ENCODE peak calls at places on chromosome 13, in five cellular contexts. One of them, this sample, is unnamed.

GRCh38 chr13:20161275-20161950 is 561 bp upstream of the GJA3 start:
- DNase-seq in WTC11: no peak
- DNase-seq in GM12878: no peak
- DNase-seq in K562: no peak
- DNase-seq in HepG2: no peak
- DNase-seq in this sample: no peak

GRCh38 chr13:91400094-91400462 is 1.7 kb downstream of the GPC5 start:
- DNase-seq in WTC11: no peak
- DNase-seq in GM12878: no peak
- DNase-seq in K562: no peak
- DNase-seq in HepG2: no peak
- DNase-seq in this sample: no peak

GRCh38 chr13:33776510-33776909 is 41.4 kb upstream of the RFC3 start:
- DNase-seq in WTC11: no peak
- DNase-seq in GM12878: no peak
- DNase-seq in K562: no peak
- DNase-seq in HepG2: no peak
- DNase-seq in this sample: no peak

GRCh38 chr13:98485561-98485960 is 91.3 kb downstream of the STK24 start:
- DNase-seq in WTC11: no peak
- DNase-seq in GM12878: no peak
- DNase-seq in K562: no peak
- DNase-seq in HepG2: no peak
- DNase-seq in this sample: no peak

GRCh38 chr13:95660981-95661581 is 15.9 kb upstream of the DNAJC3 start:
- DNase-seq in WTC11: no peak
- DNase-seq in GM12878: no peak
- DNase-seq in K562: peak; percentile 41
- DNase-seq in HepG2: peak; percentile 51
- DNase-seq in this sample: no peak

GRCh38 chr13:101018720-101019119 is 344.1 kb upstream of the TMTC4 start:
- DNase-seq in WTC11: no peak
- DNase-seq in GM12878: no peak
- DNase-seq in K562: no peak
- DNase-seq in HepG2: no peak
- DNase-seq in this sample: no peak

GRCh38 chr13:99740261-99740979 is 231.1 kb downstream of the ZIC5 start:
- DNase-seq in WTC11: no peak
- DNase-seq in GM12878: no peak
- DNase-seq in K562: no peak
- DNase-seq in HepG2: no peak
- DNase-seq in this sample: peak; percentile 28

GRCh38 chr13:25170554-25171107 is 1.5 kb downstream of the AMER2 start:
- DNase-seq in WTC11: peak; percentile 57
- DNase-seq in GM12878: no peak
- DNase-seq in K562: no peak
- DNase-seq in HepG2: no peak
- DNase-seq in this sample: peak; percentile 73

GRCh38 chr13:20441879-20442278 is 83.8 kb downstream of the CRYL1 start:
- DNase-seq in WTC11: no peak
- DNase-seq in GM12878: no peak
- DNase-seq in K562: no peak
- DNase-seq in HepG2: no peak
- DNase-seq in this sample: no peak

GRCh38 chr13:48081739-48082138 is 13.2 kb downstream of the MED4 start:
- DNase-seq in WTC11: no peak
- DNase-seq in GM12878: no peak
- DNase-seq in K562: no peak
- DNase-seq in HepG2: no peak
- DNase-seq in this sample: no peak

GRCh38 chr13:31945202-31945978 is 86.2 kb upstream of the FRY start:
- DNase-seq in WTC11: no peak
- DNase-seq in GM12878: no peak
- DNase-seq in K562: peak; percentile 5
- DNase-seq in HepG2: no peak
- DNase-seq in this sample: no peak

GRCh38 chr13:23672616-23673015 is 102.4 kb downstream of the TNFRSF19 start:
- DNase-seq in WTC11: no peak
- DNase-seq in GM12878: no peak
- DNase-seq in K562: no peak
- DNase-seq in HepG2: no peak
- DNase-seq in this sample: no peak

GRCh38 chr13:101965096-101965495 is 436.8 kb downstream of the FGF14 start:
- DNase-seq in WTC11: no peak
- DNase-seq in GM12878: no peak
- DNase-seq in K562: no peak
- DNase-seq in HepG2: no peak
- DNase-seq in this sample: no peak

GRCh38 chr13:22800726-22801401 is 379.9 kb upstream of the SGCG start:
- DNase-seq in WTC11: no peak
- DNase-seq in GM12878: peak; percentile 12
- DNase-seq in K562: no peak
- DNase-seq in HepG2: no peak
- DNase-seq in this sample: no peak

GRCh38 chr13:72886272-72887062 is 104.5 kb downstream of the PIBF1 start:
- DNase-seq in WTC11: no peak
- DNase-seq in GM12878: no peak
- DNase-seq in K562: no peak
- DNase-seq in HepG2: no peak
- DNase-seq in this sample: no peak

GRCh38 chr13:102718746-102719145 is 23.9 kb upstream of the METTL21C start:
- DNase-seq in WTC11: no peak
- DNase-seq in GM12878: no peak
- DNase-seq in K562: no peak
- DNase-seq in HepG2: no peak
- DNase-seq in this sample: no peak

GRCh38 chr13:109785892-109786450 is 412 bp downstream of the IRS2 start:
- DNase-seq in WTC11: no peak
- DNase-seq in GM12878: no peak
- DNase-seq in K562: no peak
- DNase-seq in HepG2: no peak
- DNase-seq in this sample: no peak

GRCh38 chr13:21137696-21138095 is 38.7 kb downstream of the SKA3 start:
- DNase-seq in WTC11: no peak
- DNase-seq in GM12878: no peak
- DNase-seq in K562: peak; percentile 18
- DNase-seq in HepG2: peak; percentile 20
- DNase-seq in this sample: no peak

GRCh38 chr13:51823861-51824260 is 19.9 kb upstream of the DHRS12 start:
- DNase-seq in WTC11: no peak
- DNase-seq in GM12878: no peak
- DNase-seq in K562: no peak
- DNase-seq in HepG2: no peak
- DNase-seq in this sample: no peak

GRCh38 chr13:73599232-73600128 is 534.7 kb downstream of the KLF12 start:
- DNase-seq in WTC11: no peak
- DNase-seq in GM12878: no peak
- DNase-seq in K562: no peak
- DNase-seq in HepG2: no peak
- DNase-seq in this sample: no peak

GRCh38 chr13:93847162-93847561 is 620.6 kb downstream of the GPC6 start:
- DNase-seq in WTC11: no peak
- DNase-seq in GM12878: no peak
- DNase-seq in K562: no peak
- DNase-seq in HepG2: peak; percentile 5
- DNase-seq in this sample: no peak

GRCh38 chr13:109576331-109576813 is 210.0 kb downstream of the IRS2 start:
- DNase-seq in WTC11: no peak
- DNase-seq in GM12878: no peak
- DNase-seq in K562: no peak
- DNase-seq in HepG2: no peak
- DNase-seq in this sample: no peak

GRCh38 chr13:48405865-48406264 is 7.0 kb downstream of the LPAR6 start:
- DNase-seq in WTC11: no peak
- DNase-seq in GM12878: no peak
- DNase-seq in K562: no peak
- DNase-seq in HepG2: no peak
- DNase-seq in this sample: no peak

GRCh38 chr13:97021241-97021640 is 27.0 kb upstream of the OXGR1 start:
- DNase-seq in WTC11: no peak
- DNase-seq in GM12878: no peak
- DNase-seq in K562: no peak
- DNase-seq in HepG2: no peak
- DNase-seq in this sample: no peak

GRCh38 chr13:33859691-33860303 is 41.8 kb downstream of the RFC3 start:
- DNase-seq in WTC11: no peak
- DNase-seq in GM12878: no peak
- DNase-seq in K562: no peak
- DNase-seq in HepG2: no peak
- DNase-seq in this sample: no peak

GRCh38 chr13:21657538-21657937 is 13.3 kb upstream of the FGF9 start:
- DNase-seq in WTC11: no peak
- DNase-seq in GM12878: no peak
- DNase-seq in K562: peak; percentile 20
- DNase-seq in HepG2: no peak
- DNase-seq in this sample: no peak

GRCh38 chr13:27203186-27203585 is 31.6 kb upstream of the USP12 start:
- DNase-seq in WTC11: no peak
- DNase-seq in GM12878: no peak
- DNase-seq in K562: no peak
- DNase-seq in HepG2: no peak
- DNase-seq in this sample: no peak
- TF ChIP-seq ATF2 in WTC11: no peak
- TF ChIP-seq ATF2 in GM12878: no peak
- TF ChIP-seq ATF2 in K562: no peak
- TF ChIP-seq ATF2 in HepG2: no peak
- TF ChIP-seq ATF2 in this sample: no peak

DNA sequence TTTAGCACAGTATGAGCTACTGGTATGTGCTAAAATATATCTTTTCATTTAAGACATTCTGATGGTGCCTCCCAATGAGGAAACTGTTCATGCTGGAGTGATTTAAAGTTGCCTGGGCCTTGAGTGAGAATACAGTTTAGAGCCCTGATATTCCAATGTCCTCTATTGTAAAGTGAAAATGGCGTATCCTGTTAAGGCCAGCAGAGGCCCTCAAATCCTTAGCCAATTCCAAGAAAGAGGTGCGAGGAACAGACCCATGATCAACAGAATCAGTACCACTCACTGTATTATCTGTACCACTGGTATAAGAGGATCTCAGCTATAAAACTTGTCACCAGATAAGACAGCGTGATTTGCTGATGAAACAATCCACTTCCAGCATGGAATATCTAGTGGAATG is 273.1 kb upstream of the SLITRK5 start:
- DNase-seq in WTC11: no peak
- DNase-seq in GM12878: no peak
- DNase-seq in K562: no peak
- DNase-seq in HepG2: no peak
- DNase-seq in this sample: no peak
- TF ChIP-seq ATF2 in WTC11: no peak
- TF ChIP-seq ATF2 in GM12878: no peak
- TF ChIP-seq ATF2 in K562: no peak
- TF ChIP-seq ATF2 in HepG2: no peak
- TF ChIP-seq ATF2 in this sample: no peak

GRCh38 chr13:60453490-60453889 is 56.5 kb downstream of the TDRD3 start:
- DNase-seq in WTC11: no peak
- DNase-seq in GM12878: no peak
- DNase-seq in K562: no peak
- DNase-seq in HepG2: no peak
- DNase-seq in this sample: no peak

GRCh38 chr13:60448907-60449510 is 52.0 kb downstream of the TDRD3 start:
- DNase-seq in WTC11: no peak
- DNase-seq in GM12878: no peak
- DNase-seq in K562: peak; percentile 49
- DNase-seq in HepG2: peak; percentile 31
- DNase-seq in this sample: no peak

DNA sequence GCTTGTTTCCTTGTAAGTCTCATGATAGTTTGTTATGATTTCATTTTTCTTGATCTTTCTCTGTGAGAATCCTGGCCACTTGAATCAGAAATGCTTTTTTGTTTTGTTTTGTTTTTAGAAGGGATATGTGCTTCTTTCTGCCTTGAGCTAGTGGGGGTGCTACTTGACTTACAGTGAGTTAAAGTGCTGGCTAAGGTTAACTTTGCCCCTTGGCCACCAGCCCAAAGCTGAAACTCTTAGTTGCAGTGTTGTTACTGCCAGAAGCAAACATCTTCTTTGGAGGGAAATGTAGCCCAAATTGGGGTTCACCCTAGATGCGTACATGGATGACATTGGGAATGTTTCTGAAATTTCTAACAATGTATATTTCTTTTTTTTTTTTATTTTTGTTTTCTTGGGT is 57.4 kb downstream of the TDRD3 start:
- DNase-seq in WTC11: no peak
- DNase-seq in GM12878: no peak
- DNase-seq in K562: no peak
- DNase-seq in HepG2: no peak
- DNase-seq in this sample: no peak
- TF ChIP-seq ATF2 in WTC11: no peak
- TF ChIP-seq ATF2 in GM12878: no peak
- TF ChIP-seq ATF2 in K562: no peak
- TF ChIP-seq ATF2 in HepG2: no peak
- TF ChIP-seq ATF2 in this sample: no peak

DNA sequence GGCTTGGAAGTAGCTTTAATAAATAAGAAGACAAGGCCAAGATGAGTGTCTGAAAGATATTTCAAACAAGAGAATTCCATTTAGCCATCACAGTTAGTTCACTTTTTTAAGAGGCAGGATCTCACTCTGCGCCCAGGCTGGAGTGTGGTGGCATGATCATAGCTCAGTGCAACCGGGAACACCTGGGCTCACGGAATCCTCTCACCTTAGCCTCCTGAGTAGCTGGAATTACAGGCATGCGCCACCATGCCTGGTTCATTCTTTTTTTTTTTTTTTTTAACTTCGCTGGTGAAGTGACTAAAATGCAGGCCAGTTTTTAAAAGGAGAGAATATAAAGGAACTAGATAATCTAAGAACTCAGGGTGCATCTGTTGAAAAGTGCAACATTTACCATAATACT is 200.3 kb downstream of the KCTD12 start:
- DNase-seq in WTC11: no peak
- DNase-seq in GM12878: no peak
- DNase-seq in K562: no peak
- DNase-seq in HepG2: no peak
- DNase-seq in this sample: no peak
- TF ChIP-seq ATF2 in WTC11: no peak
- TF ChIP-seq ATF2 in GM12878: no peak
- TF ChIP-seq ATF2 in K562: no peak
- TF ChIP-seq ATF2 in HepG2: no peak
- TF ChIP-seq ATF2 in this sample: no peak

This sample was measured in H1.